ENCODE peak calls at places on chromosome 14, in five cellular contexts. One of them, this sample, is unnamed.

GRCh38 chr14:47300801-47301200 is 374.6 kb downstream of the MDGA2 start:
- DNase-seq in fibroblast of the aortic adventitia: no peak
- DNase-seq in NCI-H748 treated with DMSO at 0.1 percent for 48 hours: no peak
- DNase-seq in NCI-H146: no peak
- DNase-seq in AG04449: no peak
- DNase-seq in this sample: no peak

GRCh38 chr14:67583711-67584644 is 16.1 kb downstream of the PIGH start:
- DNase-seq in fibroblast of the aortic adventitia: peak; percentile 62
- DNase-seq in NCI-H748 treated with DMSO at 0.1 percent for 48 hours: peak; percentile 32
- DNase-seq in NCI-H146: peak; percentile 42
- DNase-seq in AG04449: no peak
- DNase-seq in this sample: no peak

GRCh38 chr14:83734431-83734830 is 1795.5 kb upstream of the FLRT2 start:
- DNase-seq in fibroblast of the aortic adventitia: no peak
- DNase-seq in NCI-H748 treated with DMSO at 0.1 percent for 48 hours: no peak
- DNase-seq in NCI-H146: no peak
- DNase-seq in AG04449: no peak
- DNase-seq in this sample: no peak

GRCh38 chr14:104866451-104867370 is 1.6 kb downstream of the CEP170B start:
- DNase-seq in fibroblast of the aortic adventitia: no peak
- DNase-seq in NCI-H748 treated with DMSO at 0.1 percent for 48 hours: no peak
- DNase-seq in NCI-H146: no peak
- DNase-seq in AG04449: no peak
- DNase-seq in this sample: no peak

GRCh38 chr14:90799420-90799819 is 16.8 kb downstream of the TTC7B start:
- DNase-seq in fibroblast of the aortic adventitia: no peak
- DNase-seq in NCI-H748 treated with DMSO at 0.1 percent for 48 hours: no peak
- DNase-seq in NCI-H146: no peak
- DNase-seq in AG04449: no peak
- DNase-seq in this sample: no peak

GRCh38 chr14:88521818-88522217 is 33.0 kb downstream of the PTPN21 start:
- DNase-seq in fibroblast of the aortic adventitia: peak; percentile 47
- DNase-seq in NCI-H748 treated with DMSO at 0.1 percent for 48 hours: no peak
- DNase-seq in NCI-H146: no peak
- DNase-seq in AG04449: no peak
- DNase-seq in this sample: no peak

GRCh38 chr14:92638266-92638665 is 110.2 kb downstream of the LGMN start:
- DNase-seq in fibroblast of the aortic adventitia: no peak
- DNase-seq in NCI-H748 treated with DMSO at 0.1 percent for 48 hours: no peak
- DNase-seq in NCI-H146: no peak
- DNase-seq in AG04449: no peak
- DNase-seq in this sample: no peak

GRCh38 chr14:91293281-91293680 is 48.8 kb upstream of the GPR68 start:
- DNase-seq in fibroblast of the aortic adventitia: no peak
- DNase-seq in NCI-H748 treated with DMSO at 0.1 percent for 48 hours: no peak
- DNase-seq in NCI-H146: no peak
- DNase-seq in AG04449: no peak
- DNase-seq in this sample: no peak

GRCh38 chr14:59281613-59282012 is 93.1 kb downstream of the DAAM1 start:
- DNase-seq in fibroblast of the aortic adventitia: peak; percentile 84
- DNase-seq in NCI-H748 treated with DMSO at 0.1 percent for 48 hours: no peak
- DNase-seq in NCI-H146: no peak
- DNase-seq in AG04449: no peak
- DNase-seq in this sample: no peak

GRCh38 chr14:23294346-23294733 is 8.3 kb downstream of the PPP1R3E start:
- DNase-seq in fibroblast of the aortic adventitia: no peak
- DNase-seq in NCI-H748 treated with DMSO at 0.1 percent for 48 hours: no peak
- DNase-seq in NCI-H146: no peak
- DNase-seq in AG04449: no peak
- DNase-seq in this sample: no peak

GRCh38 chr14:87046960-87047359 is 946.0 kb downstream of the GALC start:
- DNase-seq in fibroblast of the aortic adventitia: no peak
- DNase-seq in NCI-H748 treated with DMSO at 0.1 percent for 48 hours: no peak
- DNase-seq in NCI-H146: no peak
- DNase-seq in AG04449: no peak
- DNase-seq in this sample: no peak

GRCh38 chr14:100903672-100904185 is at the start of gene RTL1:
- DNase-seq in fibroblast of the aortic adventitia: no peak
- DNase-seq in NCI-H748 treated with DMSO at 0.1 percent for 48 hours: no peak
- DNase-seq in NCI-H146: no peak
- DNase-seq in AG04449: no peak
- DNase-seq in this sample: no peak

GRCh38 chr14:106879241-106879640 is 1352.9 kb downstream of the TMEM121 start:
- DNase-seq in fibroblast of the aortic adventitia: no peak
- DNase-seq in NCI-H748 treated with DMSO at 0.1 percent for 48 hours: peak; percentile 25
- DNase-seq in NCI-H146: peak; percentile 71
- DNase-seq in AG04449: no peak
- DNase-seq in this sample: no peak

This sample was measured in mesothelial cell of epicardium.